ENCODE peak calls at places on chromosomes 16 and 17, in four cellular contexts. One of them, this sample, is unnamed.

GRCh38 chr17:58232707-58233156 is 5.7 kb upstream of the LPO start:
- DNase-seq in C1 segment of cervical spinal cord: peak
- DNase-seq in stimulated activated CD4-positive, alpha-beta T cell treated with anti-CD3 and anti-CD28 coated beads, Interleukin-2, amount 100 ng/mL, for 48 hours: peak
- DNase-seq in Right ventricle myocardium superior: no peak
- DNase-seq in this sample: no peak

GRCh38 chr16:590165-590874 is 454 bp downstream of the RAB40C start:
- DNase-seq in Right ventricle myocardium superior: peak
- DNase-seq in stimulated activated CD4-positive, alpha-beta T cell treated with anti-CD3 and anti-CD28 coated beads, Interleukin-2, amount 100 ng/mL, for 48 hours: no peak
- DNase-seq in C1 segment of cervical spinal cord: no peak
- DNase-seq in this sample: no peak

GRCh38 chr17:64507418-64507766 is 615 bp downstream of the CEP95 start:
- DNase-seq in Right ventricle myocardium superior: no peak
- DNase-seq in C1 segment of cervical spinal cord: peak
- DNase-seq in stimulated activated CD4-positive, alpha-beta T cell treated with anti-CD3 and anti-CD28 coated beads, Interleukin-2, amount 100 ng/mL, for 48 hours: no peak
- DNase-seq in this sample: no peak

GRCh38 chr16:69411064-69411985 is 13.1 kb upstream of the CYB5B start:
- DNase-seq in C1 segment of cervical spinal cord: no peak
- DNase-seq in Right ventricle myocardium superior: no peak
- DNase-seq in stimulated activated CD4-positive, alpha-beta T cell treated with anti-CD3 and anti-CD28 coated beads, Interleukin-2, amount 100 ng/mL, for 48 hours: no peak
- DNase-seq in this sample: no peak

GRCh38 chr17:62014526-62014925 is 50.6 kb downstream of the MED13 start:
- DNase-seq in C1 segment of cervical spinal cord: no peak
- DNase-seq in Right ventricle myocardium superior: no peak
- DNase-seq in stimulated activated CD4-positive, alpha-beta T cell treated with anti-CD3 and anti-CD28 coated beads, Interleukin-2, amount 100 ng/mL, for 48 hours: no peak
- DNase-seq in this sample: no peak

GRCh38 chr17:65074778-65075250 is 18.3 kb upstream of the GNA13 start:
- DNase-seq in stimulated activated CD4-positive, alpha-beta T cell treated with anti-CD3 and anti-CD28 coated beads, Interleukin-2, amount 100 ng/mL, for 48 hours: no peak
- DNase-seq in C1 segment of cervical spinal cord: no peak
- DNase-seq in Right ventricle myocardium superior: peak
- DNase-seq in this sample: no peak

GRCh38 chr17:12734852-12735430 is 54.4 kb upstream of the ARHGAP44 start:
- DNase-seq in Right ventricle myocardium superior: peak
- DNase-seq in C1 segment of cervical spinal cord: no peak
- DNase-seq in stimulated activated CD4-positive, alpha-beta T cell treated with anti-CD3 and anti-CD28 coated beads, Interleukin-2, amount 100 ng/mL, for 48 hours: no peak
- DNase-seq in this sample: no peak

GRCh38 chr16:11135167-11135973 is 120.6 kb downstream of the SOCS1 start:
- DNase-seq in Right ventricle myocardium superior: no peak
- DNase-seq in C1 segment of cervical spinal cord: no peak
- DNase-seq in stimulated activated CD4-positive, alpha-beta T cell treated with anti-CD3 and anti-CD28 coated beads, Interleukin-2, amount 100 ng/mL, for 48 hours: no peak
- DNase-seq in this sample: no peak

GRCh38 chr16:69890891-69891282 is 60.2 kb upstream of the CLEC18A start:
- DNase-seq in Right ventricle myocardium superior: no peak
- DNase-seq in stimulated activated CD4-positive, alpha-beta T cell treated with anti-CD3 and anti-CD28 coated beads, Interleukin-2, amount 100 ng/mL, for 48 hours: no peak
- DNase-seq in C1 segment of cervical spinal cord: no peak
- DNase-seq in this sample: peak

GRCh38 chr17:48550313-48551205 is 5.7 kb upstream of the HOXB2 start:
- DNase-seq in Right ventricle myocardium superior: no peak
- DNase-seq in stimulated activated CD4-positive, alpha-beta T cell treated with anti-CD3 and anti-CD28 coated beads, Interleukin-2, amount 100 ng/mL, for 48 hours: no peak
- DNase-seq in C1 segment of cervical spinal cord: no peak
- DNase-seq in this sample: no peak

GRCh38 chr16:13426279-13426678 is 493.7 kb upstream of the ERCC4 start:
- DNase-seq in stimulated activated CD4-positive, alpha-beta T cell treated with anti-CD3 and anti-CD28 coated beads, Interleukin-2, amount 100 ng/mL, for 48 hours: no peak
- DNase-seq in C1 segment of cervical spinal cord: no peak
- DNase-seq in Right ventricle myocardium superior: no peak
- DNase-seq in this sample: no peak

This sample was measured in hypothalamus.